ENCODE peak calls at places on chromosomes 3 and 15, in four cellular contexts. One of them, this sample, is unnamed.

GRCh38 chr3:21920431-21920830 is 169.4 kb upstream of the ZNF385D start:
- DNase-seq in K562: no peak
- DNase-seq in HepG2: no peak
- DNase-seq in GM12878: no peak
- DNase-seq in this sample: no peak

GRCh38 chr3:126553284-126553811 is 5.4 kb downstream of the C3orf22 start:
- DNase-seq in K562: no peak
- DNase-seq in HepG2: no peak
- DNase-seq in GM12878: no peak
- DNase-seq in this sample: no peak

GRCh38 chr3:105885261-105885660 is 16.4 kb upstream of the CBLB start:
- DNase-seq in K562: no peak
- DNase-seq in HepG2: no peak
- DNase-seq in GM12878: no peak
- DNase-seq in this sample: no peak

GRCh38 chr3:73625124-73625665 is 454 bp upstream of the PDZRN3 start:
- DNase-seq in K562: no peak
- DNase-seq in HepG2: no peak
- DNase-seq in GM12878: no peak
- DNase-seq in this sample: peak

GRCh38 chr15:88788036-88788435 is 15.2 kb upstream of the ACAN start:
- DNase-seq in K562: no peak
- DNase-seq in HepG2: no peak
- DNase-seq in GM12878: no peak
- DNase-seq in this sample: no peak

GRCh38 chr3:29764603-29765254 is 483.9 kb downstream of the RBMS3 start:
- DNase-seq in K562: no peak
- DNase-seq in HepG2: no peak
- DNase-seq in GM12878: no peak
- DNase-seq in this sample: no peak

GRCh38 chr3:157087398-157088132 is 72.4 kb downstream of the CCNL1 start:
- DNase-seq in K562: no peak
- DNase-seq in HepG2: no peak
- DNase-seq in GM12878: no peak
- DNase-seq in this sample: no peak

GRCh38 chr3:152466784-152467183 is 198.1 kb downstream of the MBNL1 start:
- DNase-seq in K562: peak
- DNase-seq in HepG2: peak
- DNase-seq in GM12878: no peak
- DNase-seq in this sample: peak

GRCh38 chr3:125059488-125060245 is 3.9 kb upstream of the HEG1 start:
- DNase-seq in K562: no peak
- DNase-seq in HepG2: no peak
- DNase-seq in GM12878: no peak
- DNase-seq in this sample: no peak

GRCh38 chr3:44974406-44974805 is 1.6 kb downstream of the ZDHHC3 start:
- DNase-seq in K562: no peak
- DNase-seq in HepG2: no peak
- DNase-seq in GM12878: no peak
- DNase-seq in this sample: no peak

GRCh38 chr3:39260957-39261356 is 18.9 kb downstream of the CX3CR1 start:
- DNase-seq in K562: peak
- DNase-seq in HepG2: peak
- DNase-seq in GM12878: peak
- DNase-seq in this sample: peak

GRCh38 chr3:69181592-69182211 is 59.3 kb upstream of the LMOD3 start:
- DNase-seq in K562: no peak
- DNase-seq in HepG2: peak
- DNase-seq in GM12878: no peak
- DNase-seq in this sample: no peak

GRCh38 chr15:100241572-100242479 is 99.9 kb downstream of the ADAMTS17 start:
- DNase-seq in K562: peak
- DNase-seq in HepG2: peak
- DNase-seq in GM12878: no peak
- DNase-seq in this sample: no peak

GRCh38 chr3:159795776-159796175 is 192.9 kb upstream of the IL12A start:
- DNase-seq in K562: no peak
- DNase-seq in HepG2: no peak
- DNase-seq in GM12878: no peak
- DNase-seq in this sample: no peak

GRCh38 chr3:187943677-187944390 is 198.6 kb upstream of the BCL6 start:
- DNase-seq in K562: no peak
- DNase-seq in HepG2: peak
- DNase-seq in GM12878: no peak
- DNase-seq in this sample: no peak

GRCh38 chr3:104885214-104885814 is 481.4 kb upstream of the ALCAM start:
- DNase-seq in K562: no peak
- DNase-seq in HepG2: no peak
- DNase-seq in GM12878: no peak
- DNase-seq in this sample: no peak

GRCh38 chr15:67850995-67851535 is 11.2 kb upstream of the RNU6-1 start:
- DNase-seq in K562: no peak
- DNase-seq in HepG2: peak
- DNase-seq in GM12878: peak
- DNase-seq in this sample: no peak

GRCh38 chr15:79154491-79155182 is 64.1 kb upstream of the RASGRF1 start:
- DNase-seq in K562: no peak
- DNase-seq in HepG2: no peak
- DNase-seq in GM12878: no peak
- DNase-seq in this sample: no peak

GRCh38 chr15:34850121-34850520 is 54.8 kb upstream of the ACTC1 start:
- DNase-seq in K562: peak
- DNase-seq in HepG2: no peak
- DNase-seq in GM12878: no peak
- DNase-seq in this sample: no peak
- TF ChIP-seq FOXM1 in K562: no peak
- TF ChIP-seq FOXM1 in HepG2: no peak
- TF ChIP-seq FOXM1 in GM12878: no peak
- TF ChIP-seq FOXM1 in this sample: no peak

GRCh38 chr15:41992151-41992802 is 19.9 kb upstream of the EHD4 start:
- DNase-seq in K562: no peak
- DNase-seq in HepG2: no peak
- DNase-seq in GM12878: no peak
- DNase-seq in this sample: no peak
- TF ChIP-seq BHLHE40 in K562: no peak
- TF ChIP-seq BHLHE40 in HepG2: no peak
- TF ChIP-seq BHLHE40 in GM12878: no peak
- TF ChIP-seq BHLHE40 in this sample: no peak

DNA sequence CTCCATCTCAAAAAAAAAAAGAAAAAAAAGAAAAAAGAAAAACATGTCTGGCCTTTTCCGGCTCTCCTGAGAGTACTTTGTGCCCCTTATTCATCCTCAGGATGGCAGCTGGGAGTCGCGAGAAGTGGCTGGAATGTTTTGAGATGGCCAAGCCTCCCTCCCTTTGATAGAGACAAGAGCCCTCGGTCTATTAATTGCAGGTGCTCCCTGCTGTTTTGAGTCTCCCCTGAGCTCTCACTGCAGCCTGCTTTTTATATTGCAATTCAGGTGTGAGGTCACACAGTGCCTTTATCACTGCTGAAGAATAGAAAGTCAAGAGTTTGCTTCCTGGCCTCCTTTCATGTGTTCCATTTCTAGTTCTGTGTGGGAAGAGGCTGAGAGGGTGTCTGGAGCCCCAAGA is 10.9 kb downstream of the CA12 start:
- DNase-seq in K562: no peak
- DNase-seq in HepG2: no peak
- DNase-seq in GM12878: no peak
- DNase-seq in this sample: no peak
- TF ChIP-seq FOXK2 in K562: no peak
- TF ChIP-seq FOXK2 in HepG2: no peak
- TF ChIP-seq FOXK2 in GM12878: no peak
- TF ChIP-seq FOXK2 in this sample: no peak

DNA sequence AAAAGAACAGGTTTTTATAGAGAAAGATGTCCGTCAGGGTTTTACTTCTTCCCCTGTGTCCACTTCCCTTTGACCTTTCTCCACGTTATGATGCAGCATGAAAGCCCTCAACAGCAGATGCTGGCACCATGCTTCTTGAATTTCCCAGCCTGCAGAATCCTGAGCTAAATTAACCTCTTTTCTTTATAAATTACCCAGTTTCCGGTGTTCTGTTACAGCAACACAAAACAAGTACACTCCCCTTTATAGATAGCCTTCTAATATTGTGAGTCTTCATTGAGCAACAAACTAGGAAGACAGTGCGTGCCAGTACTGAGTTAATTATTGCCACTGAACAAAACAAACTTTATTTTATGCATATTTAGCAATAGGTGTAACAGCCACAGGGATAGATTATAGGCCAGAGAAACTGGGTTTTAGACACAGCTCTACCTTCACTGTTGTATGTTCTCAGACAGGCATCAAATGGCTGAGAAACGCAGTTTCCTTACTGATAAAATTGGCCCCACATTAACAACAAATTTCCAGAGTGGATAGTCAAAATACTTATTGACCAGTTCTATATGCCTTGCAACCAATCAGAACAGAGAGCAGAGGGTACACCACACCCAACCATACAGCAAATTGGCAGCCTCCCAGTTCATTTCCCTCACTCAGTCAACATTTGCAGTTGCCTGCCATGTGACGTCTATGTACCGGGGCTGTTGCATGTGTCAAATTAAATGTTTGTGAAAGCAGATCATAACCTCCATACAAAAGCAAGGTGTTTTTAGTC is 14.4 kb upstream of the TBL1XR1 start:
- DNase-seq in K562: no peak
- DNase-seq in HepG2: peak
- DNase-seq in GM12878: no peak
- DNase-seq in this sample: no peak
- TF ChIP-seq FOXM1 in K562: no peak
- TF ChIP-seq FOXM1 in HepG2: no peak
- TF ChIP-seq FOXM1 in GM12878: no peak
- TF ChIP-seq FOXM1 in this sample: no peak

This sample was measured in HEK293T.